ENCODE peak calls at places on chromosome 20, in nine cellular contexts. U is tibial artery, V is ascending aorta, M is choroid plexus epithelial cell, B is heart right ventricle, K is cardiac fibroblast, R is H9, A is coronary artery, H is type B pancreatic cell. E is an unnamed sample.

GRCh38 chr20:22939181-22939580 is 95.9 kb upstream of the SSTR4 start:
- DNase-seq in V (no peak), K (no peak), A (no peak), H (no peak), R (no peak), U (no peak), B (no peak), M (no peak), E (no peak)

GRCh38 chr20:33773412-33774089 is 37.6 kb upstream of the CHMP4B start:
- DNase-seq in K (no peak), U (no peak), M (no peak), H (no peak), A (no peak), R (no peak), V (no peak), B (no peak), E (no peak)

GRCh38 chr20:931401-931800 is 15.3 kb upstream of the ANGPT4 start:
- DNase-seq in V (no peak), H (no peak), K (peak), U (no peak), R (no peak), B (no peak), A (no peak), M (no peak), E (no peak)

GRCh38 chr20:17569616-17570346 is at the start of gene DSTN:
- DNase-seq in H (peak), A (peak), V (peak), M (peak), K (peak), U (peak), R (peak), B (peak), E (peak)

GRCh38 chr20:60271597-60271996 is 313.4 kb downstream of the CDH26 start:
- DNase-seq in V (no peak), B (no peak), K (peak), H (no peak), M (peak), U (no peak), R (no peak), A (no peak), E (peak)

GRCh38 chr20:19652591-19653026 is 105.4 kb upstream of the RIN2 start:
- DNase-seq in A (no peak), K (no peak), R (no peak), M (no peak), H (no peak), U (no peak), B (no peak), V (no peak), E (no peak)

GRCh38 chr20:5864873-5865582 is 85.3 kb downstream of the TRMT6 start:
- DNase-seq in R (no peak), H (no peak), K (peak), B (no peak), A (no peak), V (no peak), U (no peak), M (peak), E (peak)

GRCh38 chr20:50017576-50018248 is 34.9 kb downstream of the SNAI1 start:
- DNase-seq in V (no peak), A (no peak), R (no peak), B (peak), K (no peak), H (no peak), U (no peak), M (no peak), E (no peak)

GRCh38 chr20:39049684-39050554 is 87.8 kb downstream of the DHX35 start:
- DNase-seq in B (peak), M (peak), R (peak), V (no peak), A (peak), U (peak), H (peak), K (peak), E (peak)

GRCh38 chr20:61356171-61356570 is 104.1 kb downstream of the CDH4 start:
- DNase-seq in H (no peak), V (no peak), U (no peak), K (no peak), B (no peak), A (no peak), R (no peak), M (no peak), E (no peak)

GRCh38 chr20:37911838-37912273 is 8.9 kb downstream of the VSTM2L start:
- DNase-seq in U (no peak), B (peak), H (no peak), M (peak), K (peak), A (no peak), V (no peak), R (peak), E (no peak)

GRCh38 chr20:49297605-49298530 is 20.0 kb upstream of the ZNFX1 start:
- DNase-seq in H (no peak), M (no peak), U (no peak), V (no peak), R (no peak), B (no peak), K (no peak), A (no peak), E (no peak)

DNA sequence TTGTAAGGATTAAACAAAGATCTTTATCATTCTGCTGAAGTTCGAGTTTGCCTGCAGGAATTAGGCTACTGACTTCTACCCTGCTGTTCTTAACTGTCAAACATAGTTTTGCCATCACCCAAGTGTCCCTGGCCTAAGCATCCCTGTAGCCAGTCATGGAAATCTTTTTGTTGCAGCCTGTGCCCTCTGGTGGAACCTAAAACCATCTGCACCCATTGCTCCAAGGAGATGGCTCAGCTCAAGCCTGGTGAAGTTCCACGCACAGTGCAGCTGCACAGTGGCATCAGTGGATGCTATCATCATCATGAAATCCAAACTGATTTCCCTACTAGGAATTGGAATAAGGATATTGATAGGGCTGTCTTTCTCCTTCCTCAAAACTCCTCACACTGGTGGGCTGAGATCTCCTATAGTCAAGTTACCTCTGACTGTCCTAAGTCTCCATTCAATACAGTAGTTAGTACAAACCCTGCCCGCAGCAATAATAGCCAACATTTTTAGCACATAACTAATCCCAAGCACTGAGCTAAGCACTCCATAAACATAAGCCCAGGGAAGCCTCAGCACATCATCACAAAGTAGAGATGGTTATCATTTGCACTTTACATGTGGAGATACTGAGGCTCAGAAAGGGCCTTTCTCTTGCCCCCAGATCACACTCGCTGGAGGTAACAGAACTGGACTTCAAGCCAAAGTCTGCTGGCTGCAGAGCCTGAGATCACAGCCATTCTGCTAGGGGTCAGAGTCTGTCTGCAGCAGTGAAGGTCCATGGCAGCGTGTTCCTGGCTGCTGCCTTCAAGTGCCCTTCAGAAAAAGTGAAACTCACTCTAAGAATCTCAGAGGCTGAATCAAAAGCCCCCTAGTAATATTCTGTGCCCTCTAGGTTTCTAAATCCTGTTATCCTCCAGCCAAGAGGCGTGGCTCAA is 77.2 kb upstream of the MC3R start:
- DNase-seq in U (no peak), H (no peak), V (no peak), R (no peak), B (no peak), A (no peak), M (peak), K (peak), E (peak)
- TF ChIP-seq CTCF in U (peak), H (peak), V (no peak), R (no peak), B (peak), A (no peak), M (peak), K (peak), E (peak)

GRCh38 chr20:24064092-24064491 is 75.5 kb upstream of the GGTLC1 start:
- DNase-seq in V (no peak), K (no peak), H (no peak), B (no peak), A (no peak), R (no peak), U (no peak), M (no peak), E (no peak)

GRCh38 chr20:24063100-24063499 is 74.5 kb upstream of the GGTLC1 start:
- DNase-seq in V (no peak), K (no peak), B (no peak), R (no peak), M (no peak), U (no peak), H (no peak), A (no peak), E (no peak)

GRCh38 chr20:24064915-24065314 is 76.3 kb upstream of the GGTLC1 start:
- DNase-seq in K (no peak), H (no peak), M (no peak), V (no peak), B (no peak), R (no peak), U (no peak), A (no peak), E (no peak)

GRCh38 chr20:24060851-24061590 is 72.4 kb upstream of the GGTLC1 start:
- DNase-seq in R (peak), U (no peak), H (no peak), M (no peak), A (no peak), V (no peak), B (no peak), K (no peak), E (no peak)

DNA sequence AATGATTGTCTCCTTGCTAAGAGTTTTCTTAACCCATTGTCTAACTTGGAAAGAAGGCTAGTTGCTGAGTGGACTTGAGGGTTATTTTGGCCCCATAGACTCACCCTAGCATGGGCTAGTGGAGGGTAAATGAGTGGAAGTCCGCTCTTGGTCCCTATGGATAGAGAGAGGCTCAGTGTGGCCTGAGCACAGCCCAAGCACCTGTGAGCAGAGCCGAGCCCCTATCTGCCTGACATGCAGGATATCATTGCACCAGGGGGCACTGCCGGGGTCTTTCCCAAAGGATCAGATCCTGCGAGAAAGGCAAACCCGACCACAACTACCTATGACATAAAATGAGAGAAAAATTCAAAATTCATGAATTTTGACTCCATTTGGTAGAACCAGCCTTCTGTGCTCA is 70.6 kb upstream of the GGTLC1 start:
- DNase-seq in K (no peak), H (no peak), M (no peak), A (no peak), V (no peak), R (peak), U (no peak), B (no peak), E (no peak)
- TF ChIP-seq CTCF in K (no peak), H (no peak), M (no peak), A (no peak), V (no peak), R (no peak), U (no peak), B (no peak), E (no peak)

GRCh38 chr20:2387180-2387577 is 6.5 kb downstream of the TGM6 start:
- DNase-seq in V (no peak), R (peak), K (peak), B (no peak), M (peak), A (peak), H (no peak), U (no peak), E (peak)
- TF ChIP-seq CTCF in V (no peak), R (peak), K (peak), B (peak), M (peak), A (no peak), H (peak), U (no peak), E (peak)

DNA sequence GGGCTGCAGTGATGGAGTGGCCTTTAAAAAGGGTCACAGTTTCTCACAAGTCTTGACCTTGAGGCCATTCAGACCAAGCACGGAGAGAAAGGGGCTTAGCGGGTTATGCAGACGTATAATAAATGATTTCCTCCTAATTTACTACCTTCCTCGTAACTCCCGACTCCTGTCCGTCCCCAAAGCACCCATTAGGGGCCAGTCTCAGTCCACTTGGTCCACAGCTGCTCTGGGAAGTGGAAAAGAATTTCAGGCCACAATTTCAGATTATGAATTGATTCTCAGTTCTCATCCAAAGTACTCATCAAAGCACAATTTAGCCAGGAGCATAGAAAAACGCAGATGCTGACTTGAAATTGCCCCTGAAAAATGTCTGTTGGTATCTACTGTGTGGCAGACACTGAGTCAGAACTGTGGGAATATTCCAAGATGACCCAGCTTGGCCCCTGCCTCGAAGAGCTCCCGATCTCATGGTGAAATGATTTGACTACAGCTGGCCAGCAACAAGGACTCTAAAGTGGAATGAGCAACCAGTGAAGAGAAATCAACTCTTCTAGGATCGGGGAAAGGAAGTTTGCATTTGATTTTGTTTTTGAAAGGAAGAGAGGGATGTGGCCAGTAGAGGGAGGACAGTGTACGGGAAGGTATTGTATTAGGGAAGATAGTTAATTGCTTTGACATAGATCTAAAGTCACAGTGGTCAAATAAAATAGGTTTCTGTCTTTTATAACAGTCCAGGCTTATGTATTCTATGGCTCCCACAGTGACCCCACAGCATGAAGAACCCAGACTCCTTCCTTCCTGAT is 15.2 kb upstream of the STK35 start:
- DNase-seq in B (no peak), H (no peak), U (no peak), A (no peak), M (peak), K (no peak), R (no peak), V (no peak), E (no peak)
- TF ChIP-seq CTCF in B (peak), H (no peak), U (no peak), A (no peak), M (peak), K (peak), R (no peak), V (no peak), E (no peak)